ENCODE peak calls at places on chromosomes 13 and 19, in seven cellular contexts. F is AG09309, V is fibroblast of mammary gland, O is BJ, E is Peyer's patch, Q is astrocyte of the spinal cord, Z is fibroblast of pulmonary artery. J is an unnamed sample.

GRCh38 chr19:3653865-3654513 is 27.4 kb upstream of the CACTIN start:
- DNase-seq in F (no peak), Z (no peak), Q (no peak), E (no peak), V (no peak), O (no peak), J (no peak)

GRCh38 chr19:41691268-41691970 is 3.3 kb upstream of the CEACAM7 start:
- DNase-seq in V (peak), F (no peak), E (no peak), Q (no peak), Z (peak), O (no peak), J (no peak)

GRCh38 chr19:23571175-23571574 is 115.8 kb downstream of the ZNF675 start:
- DNase-seq in O (no peak), Q (no peak), Z (no peak), V (no peak), E (no peak), F (no peak), J (no peak)

GRCh38 chr13:20394506-20394905 is 131.2 kb downstream of the CRYL1 start:
- DNase-seq in F (no peak), Q (no peak), V (no peak), Z (no peak), E (no peak), O (no peak), J (no peak)

GRCh38 chr19:17560205-17560595 is 4.8 kb downstream of the COLGALT1 start:
- DNase-seq in V (peak), E (no peak), Q (peak), Z (peak), F (peak), O (peak), J (peak)

GRCh38 chr13:79647518-79647917 is 166.6 kb downstream of the NDFIP2 start:
- DNase-seq in Z (peak), E (no peak), V (no peak), Q (no peak), F (no peak), O (no peak), J (no peak)

GRCh38 chr13:111049791-111050538 is 65.1 kb upstream of the ARHGEF7 start:
- DNase-seq in V (peak), Q (peak), F (no peak), Z (peak), O (no peak), E (no peak), J (no peak)

GRCh38 chr13:60169239-60170031 is 5.7 kb upstream of the DIAPH3 start:
- DNase-seq in V (no peak), Q (no peak), F (no peak), E (no peak), O (no peak), Z (no peak), J (no peak)

GRCh38 chr19:50331187-50332013 is 2.2 kb upstream of the KCNC3 start:
- DNase-seq in O (no peak), F (no peak), Z (no peak), E (no peak), V (no peak), Q (no peak), J (no peak)

GRCh38 chr13:44396963-44397580 is 23.4 kb downstream of the SERP2 start:
- DNase-seq in O (peak), V (peak), Q (peak), F (no peak), E (no peak), Z (peak), J (no peak)

GRCh38 chr13:104171132-104171531 is 1104.9 kb upstream of the SLC10A2 start:
- DNase-seq in V (no peak), O (no peak), F (no peak), Z (no peak), Q (no peak), E (no peak), J (no peak)

GRCh38 chr13:34172048-34172447 is 354.1 kb downstream of the RFC3 start:
- DNase-seq in Q (no peak), V (peak), F (no peak), Z (no peak), E (no peak), O (no peak), J (no peak)

GRCh38 chr19:680287-681028 is 4.3 kb downstream of the FSTL3 start:
- DNase-seq in E (peak), Z (peak), F (peak), V (peak), O (peak), Q (peak), J (peak)
- TF ChIP-seq CTCF in E (peak), Z (peak), F (no peak), V (no peak), O (peak), Q (peak), J (peak)

GRCh38 chr19:5154129-5154798 is 185.4 kb downstream of the KDM4B start:
- DNase-seq in E (peak), V (peak), O (no peak), F (no peak), Q (no peak), Z (peak), J (no peak)
- TF ChIP-seq CTCF in E (no peak), V (peak), O (peak), F (peak), Q (peak), Z (peak), J (peak)

GRCh38 chr13:101727118-101727517 is 274.6 kb downstream of the ITGBL1 start:
- DNase-seq in E (no peak), Z (no peak), Q (no peak), O (no peak), V (no peak), F (no peak), J (no peak)
- TF ChIP-seq CTCF in E (no peak), Z (no peak), Q (no peak), O (no peak), V (no peak), F (no peak), J (no peak)

GRCh38 chr19:7200739-7201138 is 93.5 kb downstream of the INSR start:
- DNase-seq in F (no peak), Q (no peak), V (no peak), E (no peak), O (no peak), Z (no peak), J (no peak)

GRCh38 chr19:7199613-7200533 is 94.3 kb downstream of the INSR start:
- DNase-seq in O (no peak), E (no peak), V (no peak), F (no peak), Z (no peak), Q (no peak), J (no peak)

GRCh38 chr19:7197169-7197759 is 97.0 kb downstream of the INSR start:
- DNase-seq in Q (peak), F (peak), E (peak), O (peak), V (peak), Z (peak), J (peak)

GRCh38 chr19:7196721-7197168 is 97.5 kb downstream of the INSR start:
- DNase-seq in Z (peak), E (peak), V (peak), F (no peak), Q (no peak), O (no peak), J (no peak)

DNA sequence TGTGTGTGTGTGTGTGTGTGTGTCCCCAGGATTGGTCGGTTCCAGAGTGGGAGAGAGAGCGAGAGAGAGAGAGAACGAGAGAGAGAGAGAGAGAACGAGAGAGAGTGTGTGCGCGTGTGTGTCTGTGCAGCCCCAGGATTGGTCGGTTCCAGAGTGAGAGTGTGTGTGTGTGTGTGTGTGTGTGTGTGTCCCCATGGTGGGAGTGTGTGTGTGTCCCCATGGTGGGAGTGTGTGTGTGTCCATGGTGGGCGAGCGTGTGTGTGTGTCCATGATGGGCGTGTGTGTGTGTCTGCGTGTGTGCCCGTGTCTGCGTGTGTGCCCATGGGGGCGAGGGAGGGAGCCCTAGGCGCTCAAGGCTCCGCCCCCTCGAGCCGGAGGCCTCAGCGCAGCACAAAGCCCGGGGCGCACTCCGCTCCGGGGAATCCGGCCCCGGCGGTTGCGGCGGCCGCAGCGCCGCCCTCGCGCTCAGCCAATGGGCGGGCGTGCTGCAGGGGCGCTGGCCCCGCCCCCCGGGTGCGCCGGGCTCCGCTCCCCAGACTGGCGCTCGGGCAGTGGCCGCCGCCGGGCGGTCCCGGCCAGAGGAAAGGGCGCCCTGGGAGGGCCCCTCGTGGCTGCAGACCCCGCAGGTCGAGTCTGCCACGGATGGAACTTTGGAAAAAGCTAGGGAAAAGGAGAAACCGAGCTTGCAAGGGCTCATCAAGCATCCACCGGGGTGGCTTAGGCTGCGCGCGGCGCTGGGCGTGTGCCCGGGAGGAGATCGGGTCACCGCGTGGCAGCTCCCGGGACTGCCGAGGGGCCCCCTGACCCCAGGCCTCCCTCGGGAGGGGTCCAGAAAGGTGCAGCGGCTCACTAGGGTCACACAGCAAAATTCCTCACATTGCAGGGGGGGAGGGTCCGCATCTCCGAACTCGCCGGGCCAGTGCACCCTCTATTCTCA is 96.2 kb downstream of the INSR start:
- DNase-seq in Z (peak), F (peak), E (peak), Q (peak), V (peak), O (peak), J (peak)
- TF ChIP-seq CTCF in Z (peak), F (no peak), E (no peak), Q (no peak), V (no peak), O (no peak), J (no peak)

J was measured in AG04450.